ENCODE peak calls at places on chromosomes 6 and 20, in nine cellular contexts. One of them, this sample, is unnamed.
A peak's percentile ranks its signal among the peaks of the same experiment; 100 is the strongest.

GRCh38 chr6:48111143-48111506 is at the start of gene PTCHD4:
- DNase-seq in body of pancreas: no peak
- DNase-seq in mesendoderm: peak; percentile 75
- DNase-seq in H1: peak; percentile 7
- DNase-seq in PC-3: peak; percentile 6
- DNase-seq in SJSA1: peak; percentile 47
- DNase-seq in CD8-positive, alpha-beta T cell: no peak
- DNase-seq in Peyer's patch: no peak
- DNase-seq in hepatocyte: no peak
- DNase-seq in this sample: no peak

GRCh38 chr20:36179170-36179945 is 24.8 kb downstream of the EPB41L1 start:
- DNase-seq in body of pancreas: no peak
- DNase-seq in mesendoderm: peak; percentile 17
- DNase-seq in H1: no peak
- DNase-seq in PC-3: no peak
- DNase-seq in SJSA1: no peak
- DNase-seq in CD8-positive, alpha-beta T cell: no peak
- DNase-seq in Peyer's patch: no peak
- DNase-seq in hepatocyte: no peak
- DNase-seq in this sample: no peak

GRCh38 chr6:39521826-39522377 is 199.4 kb upstream of the KCNK16 start:
- DNase-seq in body of pancreas: no peak
- DNase-seq in mesendoderm: no peak
- DNase-seq in H1: no peak
- DNase-seq in PC-3: no peak
- DNase-seq in SJSA1: no peak
- DNase-seq in CD8-positive, alpha-beta T cell: no peak
- DNase-seq in Peyer's patch: no peak
- DNase-seq in hepatocyte: no peak
- DNase-seq in this sample: no peak

GRCh38 chr6:170143401-170144150 is 147.3 kb downstream of the DLL1 start:
- DNase-seq in body of pancreas: no peak
- DNase-seq in mesendoderm: no peak
- DNase-seq in H1: no peak
- DNase-seq in PC-3: no peak
- DNase-seq in SJSA1: peak; percentile 21
- DNase-seq in CD8-positive, alpha-beta T cell: no peak
- DNase-seq in Peyer's patch: no peak
- DNase-seq in hepatocyte: no peak
- DNase-seq in this sample: peak; percentile 13

GRCh38 chr20:59144179-59144830 is 19.3 kb upstream of the ZNF831 start:
- DNase-seq in body of pancreas: no peak
- DNase-seq in mesendoderm: no peak
- DNase-seq in H1: no peak
- DNase-seq in PC-3: no peak
- DNase-seq in SJSA1: no peak
- DNase-seq in CD8-positive, alpha-beta T cell: no peak
- DNase-seq in Peyer's patch: no peak
- DNase-seq in hepatocyte: no peak
- DNase-seq in this sample: no peak

GRCh38 chr6:48664850-48665249 is 553.9 kb upstream of the PTCHD4 start:
- DNase-seq in body of pancreas: no peak
- DNase-seq in mesendoderm: no peak
- DNase-seq in H1: no peak
- DNase-seq in PC-3: no peak
- DNase-seq in SJSA1: no peak
- DNase-seq in CD8-positive, alpha-beta T cell: no peak
- DNase-seq in Peyer's patch: no peak
- DNase-seq in hepatocyte: no peak
- DNase-seq in this sample: no peak

GRCh38 chr20:34231634-34232033 is 9.6 kb upstream of the ASIP start:
- DNase-seq in body of pancreas: no peak
- DNase-seq in mesendoderm: no peak
- DNase-seq in H1: no peak
- DNase-seq in PC-3: no peak
- DNase-seq in SJSA1: no peak
- DNase-seq in CD8-positive, alpha-beta T cell: no peak
- DNase-seq in Peyer's patch: no peak
- DNase-seq in hepatocyte: no peak
- DNase-seq in this sample: no peak

GRCh38 chr20:3786126-3786484 is 435 bp downstream of the CENPB start:
- DNase-seq in body of pancreas: peak; percentile 61
- DNase-seq in mesendoderm: peak; percentile 59
- DNase-seq in H1: no peak
- DNase-seq in PC-3: peak; percentile 55
- DNase-seq in SJSA1: peak; percentile 63
- DNase-seq in CD8-positive, alpha-beta T cell: no peak
- DNase-seq in Peyer's patch: peak; percentile 40
- DNase-seq in hepatocyte: peak; percentile 69
- DNase-seq in this sample: peak; percentile 51

GRCh38 chr6:7543761-7544424 is 2.4 kb downstream of the DSP start:
- DNase-seq in body of pancreas: no peak
- DNase-seq in mesendoderm: peak; percentile 45
- DNase-seq in H1: no peak
- DNase-seq in PC-3: peak; percentile 20
- DNase-seq in SJSA1: no peak
- DNase-seq in CD8-positive, alpha-beta T cell: no peak
- DNase-seq in Peyer's patch: no peak
- DNase-seq in hepatocyte: peak; percentile 38
- DNase-seq in this sample: no peak

GRCh38 chr20:38159949-38160756 is 4.9 kb downstream of the TGM2 start:
- DNase-seq in body of pancreas: no peak
- DNase-seq in mesendoderm: no peak
- DNase-seq in H1: no peak
- DNase-seq in PC-3: no peak
- DNase-seq in SJSA1: no peak
- DNase-seq in CD8-positive, alpha-beta T cell: no peak
- DNase-seq in Peyer's patch: no peak
- DNase-seq in hepatocyte: no peak
- DNase-seq in this sample: no peak

GRCh38 chr6:35062676-35063574 is 78.2 kb downstream of the TCP11 start:
- DNase-seq in body of pancreas: no peak
- DNase-seq in mesendoderm: no peak
- DNase-seq in H1: no peak
- DNase-seq in PC-3: no peak
- DNase-seq in SJSA1: no peak
- DNase-seq in CD8-positive, alpha-beta T cell: no peak
- DNase-seq in Peyer's patch: no peak
- DNase-seq in hepatocyte: no peak
- DNase-seq in this sample: no peak

GRCh38 chr6:122322824-122323223 is 76.6 kb upstream of the HSF2 start:
- DNase-seq in body of pancreas: no peak
- DNase-seq in mesendoderm: no peak
- DNase-seq in H1: no peak
- DNase-seq in PC-3: no peak
- DNase-seq in SJSA1: no peak
- DNase-seq in CD8-positive, alpha-beta T cell: no peak
- DNase-seq in Peyer's patch: no peak
- DNase-seq in hepatocyte: peak; percentile 8
- DNase-seq in this sample: no peak

DNA sequence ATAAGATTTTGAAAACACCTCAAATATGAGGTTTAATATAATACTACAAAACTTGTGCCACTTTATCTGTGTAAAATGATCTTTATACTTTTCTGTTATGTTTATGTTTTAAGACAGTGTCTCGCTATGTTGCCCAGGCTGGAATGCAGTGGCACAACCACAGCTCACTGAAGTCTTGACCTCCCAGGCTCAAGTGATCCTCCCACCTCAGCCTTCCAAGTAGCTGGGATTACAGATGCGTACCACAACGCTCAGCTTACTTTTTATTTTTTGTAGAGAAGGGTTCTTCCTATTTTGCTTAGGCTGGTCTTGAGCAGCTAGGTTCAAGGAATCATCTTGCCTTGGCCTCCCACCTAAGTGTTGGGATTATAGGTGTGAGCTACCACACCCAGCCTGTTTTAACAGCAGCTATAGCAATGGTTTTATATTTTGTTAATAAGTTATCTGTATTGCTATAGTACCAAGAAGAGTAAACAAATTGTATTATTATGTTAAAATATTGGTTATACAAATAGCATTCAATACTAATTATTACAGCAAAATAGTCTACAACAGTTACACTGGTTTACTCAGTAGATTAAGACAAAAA is 8.2 kb downstream of the TAB2 start:
- DNase-seq in body of pancreas: no peak
- DNase-seq in mesendoderm: no peak
- DNase-seq in H1: no peak
- DNase-seq in PC-3: no peak
- DNase-seq in SJSA1: no peak
- DNase-seq in CD8-positive, alpha-beta T cell: no peak
- DNase-seq in Peyer's patch: no peak
- DNase-seq in hepatocyte: no peak
- DNase-seq in this sample: no peak
- H3K4me1 ChIP-seq in body of pancreas: peaks cover 50% of the 10 kb centered on the region
- H3K4me1 ChIP-seq in mesendoderm: peaks cover 8% of the 10 kb centered on the region
- H3K4me1 ChIP-seq in H1: no peaks in the 10 kb centered on the region
- H3K4me1 ChIP-seq in PC-3: peaks cover 32% of the 10 kb centered on the region
- H3K4me1 ChIP-seq in SJSA1: peaks cover 32% of the 10 kb centered on the region
- H3K4me1 ChIP-seq in CD8-positive, alpha-beta T cell: peaks cover 78% of the 10 kb centered on the region
- H3K4me1 ChIP-seq in Peyer's patch: no peaks in the 10 kb centered on the region
- H3K4me1 ChIP-seq in hepatocyte: peaks cover 26% of the 10 kb centered on the region
- H3K4me1 ChIP-seq in this sample: peaks cover 21% of the 10 kb centered on the region

DNA sequence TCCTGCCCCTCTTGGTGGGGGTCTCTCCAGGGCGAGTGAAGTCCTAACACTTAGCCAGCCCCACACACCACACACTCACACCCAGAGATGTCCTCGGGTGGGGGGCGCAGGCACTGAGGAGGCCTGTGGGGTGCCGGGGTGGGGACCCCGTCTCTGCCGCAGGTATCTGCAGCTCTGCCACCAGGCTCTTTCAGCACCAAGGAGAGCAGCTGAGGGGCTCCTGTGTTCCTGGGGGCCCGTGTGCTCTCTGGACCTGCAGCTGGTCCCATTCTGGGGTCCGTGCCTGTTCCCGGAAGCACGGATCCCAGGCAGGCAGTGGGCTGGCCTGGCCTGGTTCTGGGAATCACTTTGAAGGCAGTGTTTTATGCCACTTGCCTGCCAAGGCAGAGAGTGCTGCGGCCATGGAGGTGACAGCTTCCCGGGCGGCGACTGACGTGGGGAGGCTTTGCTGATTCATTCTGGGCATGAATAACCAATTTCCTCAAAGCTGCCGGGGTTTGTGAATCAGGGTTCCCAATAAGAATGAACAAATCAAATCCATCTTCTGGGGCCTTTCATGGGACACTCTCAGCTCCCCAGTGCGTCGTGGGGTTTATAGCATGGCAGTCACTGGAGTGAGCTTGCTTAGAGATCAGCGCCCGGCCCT is 54.4 kb upstream of the SLCO4A1 start:
- DNase-seq in body of pancreas: no peak
- DNase-seq in mesendoderm: peak; percentile 31
- DNase-seq in H1: no peak
- DNase-seq in PC-3: peak; percentile 48
- DNase-seq in SJSA1: no peak
- DNase-seq in CD8-positive, alpha-beta T cell: no peak
- DNase-seq in Peyer's patch: no peak
- DNase-seq in hepatocyte: peak; percentile 50
- DNase-seq in this sample: no peak
- H3K27me3 ChIP-seq in body of pancreas: no peaks in the 10 kb centered on the region
- H3K27me3 ChIP-seq in mesendoderm: no peaks in the 10 kb centered on the region
- H3K27me3 ChIP-seq in H1: no peaks in the 10 kb centered on the region
- H3K27me3 ChIP-seq in PC-3: peaks cover under 1% of the 10 kb centered on the region
- H3K27me3 ChIP-seq in SJSA1: peaks cover 52% of the 10 kb centered on the region
- H3K27me3 ChIP-seq in CD8-positive, alpha-beta T cell: no peaks in the 10 kb centered on the region
- H3K27me3 ChIP-seq in Peyer's patch: no peaks in the 10 kb centered on the region
- H3K27me3 ChIP-seq in hepatocyte: no peaks in the 10 kb centered on the region
- H3K27me3 ChIP-seq in this sample: no peaks in the 10 kb centered on the region

GRCh38 chr6:32583527-32583898 is 6.1 kb downstream of the HLA-DRB1 start:
- DNase-seq in body of pancreas: no peak
- DNase-seq in mesendoderm: peak; percentile 1
- DNase-seq in H1: no peak
- DNase-seq in PC-3: no peak
- DNase-seq in SJSA1: no peak
- DNase-seq in CD8-positive, alpha-beta T cell: no peak
- DNase-seq in Peyer's patch: no peak
- DNase-seq in hepatocyte: no peak
- DNase-seq in this sample: no peak

DNA sequence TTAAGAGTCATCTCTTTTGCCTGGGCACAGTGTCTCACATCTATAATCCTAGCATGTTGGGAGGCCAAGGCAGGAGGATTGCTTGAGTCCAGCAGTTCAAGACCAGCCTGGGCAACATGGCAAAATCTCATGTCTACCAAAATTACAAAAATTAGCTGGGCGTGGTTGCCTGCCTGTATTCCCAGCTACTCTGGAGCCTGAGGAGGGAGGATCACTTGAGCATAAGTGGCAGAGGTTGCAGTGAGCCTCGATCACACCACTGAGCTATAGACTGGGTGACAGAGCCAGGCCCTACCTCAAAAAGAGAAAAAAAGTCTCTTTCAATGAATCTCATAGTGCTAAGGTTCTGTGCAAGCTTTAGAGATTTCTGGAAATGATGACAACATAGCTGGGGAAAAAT is 1.5 kb downstream of the HLA-DRB1 start:
- DNase-seq in body of pancreas: no peak
- DNase-seq in mesendoderm: no peak
- DNase-seq in H1: no peak
- DNase-seq in PC-3: no peak
- DNase-seq in SJSA1: no peak
- DNase-seq in CD8-positive, alpha-beta T cell: no peak
- DNase-seq in Peyer's patch: no peak
- DNase-seq in hepatocyte: no peak
- DNase-seq in this sample: no peak
- H3K4me3 ChIP-seq in body of pancreas: no peak overlapping the region
- H3K4me3 ChIP-seq in mesendoderm: no peak overlapping the region
- H3K4me3 ChIP-seq in H1: no peak overlapping the region
- H3K4me3 ChIP-seq in PC-3: no peak overlapping the region
- H3K4me3 ChIP-seq in SJSA1: no peak overlapping the region
- H3K4me3 ChIP-seq in CD8-positive, alpha-beta T cell: no peak overlapping the region
- H3K4me3 ChIP-seq in Peyer's patch: no peak overlapping the region
- H3K4me3 ChIP-seq in hepatocyte: no peak overlapping the region
- H3K4me3 ChIP-seq in this sample: no peak overlapping the region

GRCh38 chr6:111580401-111580800 is 25.3 kb downstream of the TRAF3IP2 start:
- DNase-seq in body of pancreas: no peak
- DNase-seq in mesendoderm: no peak
- DNase-seq in H1: no peak
- DNase-seq in PC-3: no peak
- DNase-seq in SJSA1: no peak
- DNase-seq in CD8-positive, alpha-beta T cell: no peak
- DNase-seq in Peyer's patch: no peak
- DNase-seq in hepatocyte: no peak
- DNase-seq in this sample: no peak

GRCh38 chr6:111579816-111580215 is 25.9 kb downstream of the TRAF3IP2 start:
- DNase-seq in body of pancreas: no peak
- DNase-seq in mesendoderm: no peak
- DNase-seq in H1: no peak
- DNase-seq in PC-3: no peak
- DNase-seq in SJSA1: no peak
- DNase-seq in CD8-positive, alpha-beta T cell: no peak
- DNase-seq in Peyer's patch: no peak
- DNase-seq in hepatocyte: no peak
- DNase-seq in this sample: no peak

GRCh38 chr6:111581957-111582356 is 23.7 kb downstream of the TRAF3IP2 start:
- DNase-seq in body of pancreas: no peak
- DNase-seq in mesendoderm: no peak
- DNase-seq in H1: no peak
- DNase-seq in PC-3: no peak
- DNase-seq in SJSA1: peak; percentile 74
- DNase-seq in CD8-positive, alpha-beta T cell: no peak
- DNase-seq in Peyer's patch: no peak
- DNase-seq in hepatocyte: no peak
- DNase-seq in this sample: no peak

GRCh38 chr6:111583221-111583620 is 22.5 kb downstream of the TRAF3IP2 start:
- DNase-seq in body of pancreas: no peak
- DNase-seq in mesendoderm: no peak
- DNase-seq in H1: no peak
- DNase-seq in PC-3: no peak
- DNase-seq in SJSA1: no peak
- DNase-seq in CD8-positive, alpha-beta T cell: no peak
- DNase-seq in Peyer's patch: no peak
- DNase-seq in hepatocyte: no peak
- DNase-seq in this sample: no peak

GRCh38 chr6:111580826-111581505 is 24.7 kb downstream of the TRAF3IP2 start:
- DNase-seq in body of pancreas: no peak
- DNase-seq in mesendoderm: peak; percentile 71
- DNase-seq in H1: no peak
- DNase-seq in PC-3: no peak
- DNase-seq in SJSA1: no peak
- DNase-seq in CD8-positive, alpha-beta T cell: no peak
- DNase-seq in Peyer's patch: no peak
- DNase-seq in hepatocyte: no peak
- DNase-seq in this sample: no peak
- H3K4me1 ChIP-seq in body of pancreas: peaks cover 32% of the 10 kb centered on the region
- H3K4me1 ChIP-seq in mesendoderm: no peaks in the 10 kb centered on the region
- H3K4me1 ChIP-seq in H1: no peaks in the 10 kb centered on the region
- H3K4me1 ChIP-seq in PC-3: peaks cover 19% of the 10 kb centered on the region
- H3K4me1 ChIP-seq in SJSA1: peaks cover 64% of the 10 kb centered on the region
- H3K4me1 ChIP-seq in CD8-positive, alpha-beta T cell: no peaks in the 10 kb centered on the region
- H3K4me1 ChIP-seq in Peyer's patch: no peaks in the 10 kb centered on the region
- H3K4me1 ChIP-seq in hepatocyte: peaks cover 9% of the 10 kb centered on the region
- H3K4me1 ChIP-seq in this sample: peaks cover 4% of the 10 kb centered on the region

This sample was measured in testis.